ENCODE peak calls at places on chromosomes 1 and 21, in six cellular contexts. One of them, this sample, is unnamed.

GRCh38 chr1:58515794-58516401 is 30.6 kb downstream of the OMA1 start:
- DNase-seq in KG1: peak; percentile 37
- DNase-seq in heart left ventricle: peak; percentile 25
- DNase-seq in AG09319: peak; percentile 58
- DNase-seq in body of pancreas: peak; percentile 72
- DNase-seq in HT1080: peak; percentile 49
- DNase-seq in this sample: no peak

GRCh38 chr1:44787506-44787905 is 464 bp downstream of the BEST4 start:
- DNase-seq in KG1: no peak
- DNase-seq in heart left ventricle: peak; percentile 23
- DNase-seq in AG09319: no peak
- DNase-seq in body of pancreas: no peak
- DNase-seq in HT1080: no peak
- DNase-seq in this sample: no peak

GRCh38 chr21:45868086-45868485 is 113.5 kb upstream of the COL6A1 start:
- DNase-seq in KG1: no peak
- DNase-seq in heart left ventricle: no peak
- DNase-seq in AG09319: no peak
- DNase-seq in body of pancreas: no peak
- DNase-seq in HT1080: no peak
- DNase-seq in this sample: no peak

GRCh38 chr1:115862406-115862805 is 21.5 kb upstream of the NHLH2 start:
- DNase-seq in KG1: no peak
- DNase-seq in heart left ventricle: no peak
- DNase-seq in AG09319: no peak
- DNase-seq in body of pancreas: no peak
- DNase-seq in HT1080: peak; percentile 49
- DNase-seq in this sample: no peak

GRCh38 chr1:96049759-96050409 is 671.7 kb upstream of the PTBP2 start:
- DNase-seq in KG1: peak; percentile 28
- DNase-seq in heart left ventricle: no peak
- DNase-seq in AG09319: no peak
- DNase-seq in body of pancreas: no peak
- DNase-seq in HT1080: peak; percentile 58
- DNase-seq in this sample: no peak

GRCh38 chr1:228515200-228515834 is 28.1 kb downstream of the RNF187 start:
- DNase-seq in KG1: no peak
- DNase-seq in heart left ventricle: no peak
- DNase-seq in AG09319: peak; percentile 16
- DNase-seq in body of pancreas: peak; percentile 13
- DNase-seq in HT1080: peak; percentile 36
- DNase-seq in this sample: peak; percentile 18

GRCh38 chr1:241724741-241725356 is 72.8 kb downstream of the WDR64 start:
- DNase-seq in KG1: no peak
- DNase-seq in heart left ventricle: no peak
- DNase-seq in AG09319: no peak
- DNase-seq in body of pancreas: no peak
- DNase-seq in HT1080: no peak
- DNase-seq in this sample: no peak

GRCh38 chr1:233166896-233167295 is 128.6 kb downstream of the PCNX2 start:
- DNase-seq in KG1: no peak
- DNase-seq in heart left ventricle: no peak
- DNase-seq in AG09319: no peak
- DNase-seq in body of pancreas: no peak
- DNase-seq in HT1080: no peak
- DNase-seq in this sample: no peak

GRCh38 chr1:197137322-197137721 is 9.1 kb downstream of the ASPM start:
- DNase-seq in KG1: no peak
- DNase-seq in heart left ventricle: no peak
- DNase-seq in AG09319: no peak
- DNase-seq in body of pancreas: no peak
- DNase-seq in HT1080: no peak
- DNase-seq in this sample: no peak

GRCh38 chr1:210448293-210448892 is 119.7 kb downstream of the HHAT start:
- DNase-seq in KG1: peak; percentile 26
- DNase-seq in heart left ventricle: no peak
- DNase-seq in AG09319: peak; percentile 27
- DNase-seq in body of pancreas: peak; percentile 35
- DNase-seq in HT1080: peak; percentile 49
- DNase-seq in this sample: no peak

GRCh38 chr1:9242338-9242969 is 7.9 kb downstream of the H6PD start:
- DNase-seq in KG1: no peak
- DNase-seq in heart left ventricle: peak; percentile 90
- DNase-seq in AG09319: peak; percentile 29
- DNase-seq in body of pancreas: peak; percentile 95
- DNase-seq in HT1080: no peak
- DNase-seq in this sample: no peak

GRCh38 chr1:203448521-203449061 is 27.0 kb upstream of the PRELP start:
- DNase-seq in KG1: no peak
- DNase-seq in heart left ventricle: no peak
- DNase-seq in AG09319: no peak
- DNase-seq in body of pancreas: peak; percentile 17
- DNase-seq in HT1080: no peak
- DNase-seq in this sample: no peak

GRCh38 chr1:19737413-19737812 is 62.3 kb downstream of the TMCO4 start:
- DNase-seq in KG1: no peak
- DNase-seq in heart left ventricle: no peak
- DNase-seq in AG09319: no peak
- DNase-seq in body of pancreas: no peak
- DNase-seq in HT1080: peak; percentile 69
- DNase-seq in this sample: no peak

GRCh38 chr1:172764378-172764777 is 105.5 kb downstream of the FASLG start:
- DNase-seq in KG1: no peak
- DNase-seq in heart left ventricle: no peak
- DNase-seq in AG09319: no peak
- DNase-seq in body of pancreas: no peak
- DNase-seq in HT1080: no peak
- DNase-seq in this sample: peak; percentile 10

GRCh38 chr1:200889571-200889970 is 5.1 kb upstream of the INAVA start:
- DNase-seq in KG1: no peak
- DNase-seq in heart left ventricle: no peak
- DNase-seq in AG09319: no peak
- DNase-seq in body of pancreas: no peak
- DNase-seq in HT1080: no peak
- DNase-seq in this sample: no peak

GRCh38 chr1:13732971-13733667 is 33.1 kb downstream of the PRDM2 start:
- DNase-seq in KG1: no peak
- DNase-seq in heart left ventricle: no peak
- DNase-seq in AG09319: no peak
- DNase-seq in body of pancreas: no peak
- DNase-seq in HT1080: no peak
- DNase-seq in this sample: peak; percentile 23

GRCh38 chr1:172354291-172354940 is 66.1 kb upstream of the C1orf105 start:
- DNase-seq in KG1: no peak
- DNase-seq in heart left ventricle: no peak
- DNase-seq in AG09319: no peak
- DNase-seq in body of pancreas: no peak
- DNase-seq in HT1080: no peak
- DNase-seq in this sample: no peak

GRCh38 chr1:228154685-228155571 is 5.2 kb downstream of the GJC2 start:
- DNase-seq in KG1: no peak
- DNase-seq in heart left ventricle: peak; percentile 19
- DNase-seq in AG09319: no peak
- DNase-seq in body of pancreas: no peak
- DNase-seq in HT1080: no peak
- DNase-seq in this sample: no peak

GRCh38 chr1:4851666-4852065 is 197.3 kb downstream of the AJAP1 start:
- DNase-seq in KG1: no peak
- DNase-seq in heart left ventricle: no peak
- DNase-seq in AG09319: no peak
- DNase-seq in body of pancreas: no peak
- DNase-seq in HT1080: no peak
- DNase-seq in this sample: no peak

GRCh38 chr1:31306278-31306677 is 9.4 kb downstream of the ZCCHC17 start:
- DNase-seq in KG1: no peak
- DNase-seq in heart left ventricle: no peak
- DNase-seq in AG09319: peak; percentile 74
- DNase-seq in body of pancreas: no peak
- DNase-seq in HT1080: peak; percentile 76
- DNase-seq in this sample: no peak

GRCh38 chr1:30763654-30764248 is 6.2 kb upstream of the LAPTM5 start:
- DNase-seq in KG1: no peak
- DNase-seq in heart left ventricle: no peak
- DNase-seq in AG09319: no peak
- DNase-seq in body of pancreas: no peak
- DNase-seq in HT1080: peak; percentile 58
- DNase-seq in this sample: no peak

GRCh38 chr1:12191242-12192032 is 24.6 kb downstream of the TNFRSF1B start:
- DNase-seq in KG1: no peak
- DNase-seq in heart left ventricle: no peak
- DNase-seq in AG09319: no peak
- DNase-seq in body of pancreas: no peak
- DNase-seq in HT1080: no peak
- DNase-seq in this sample: no peak

GRCh38 chr21:31913191-31913608 is 40.4 kb downstream of the HUNK start:
- DNase-seq in KG1: no peak
- DNase-seq in heart left ventricle: no peak
- DNase-seq in AG09319: no peak
- DNase-seq in body of pancreas: no peak
- DNase-seq in HT1080: no peak
- DNase-seq in this sample: no peak

GRCh38 chr1:3320246-3321152 is 134.0 kb upstream of the ARHGEF16 start:
- DNase-seq in KG1: no peak
- DNase-seq in heart left ventricle: peak; percentile 31
- DNase-seq in AG09319: no peak
- DNase-seq in body of pancreas: peak; percentile 81
- DNase-seq in HT1080: peak; percentile 11
- DNase-seq in this sample: no peak

GRCh38 chr1:34874581-34874980 is 15.0 kb upstream of the SMIM12 start:
- DNase-seq in KG1: no peak
- DNase-seq in heart left ventricle: no peak
- DNase-seq in AG09319: no peak
- DNase-seq in body of pancreas: no peak
- DNase-seq in HT1080: no peak
- DNase-seq in this sample: no peak

GRCh38 chr21:41777934-41778815 is 11.3 kb upstream of the RIPK4 start:
- DNase-seq in KG1: no peak
- DNase-seq in heart left ventricle: peak; percentile 80
- DNase-seq in AG09319: peak; percentile 69
- DNase-seq in body of pancreas: peak; percentile 93
- DNase-seq in HT1080: peak; percentile 66
- DNase-seq in this sample: no peak

GRCh38 chr1:37056201-37056764 is 22.0 kb upstream of the GRIK3 start:
- DNase-seq in KG1: no peak
- DNase-seq in heart left ventricle: no peak
- DNase-seq in AG09319: no peak
- DNase-seq in body of pancreas: no peak
- DNase-seq in HT1080: no peak
- DNase-seq in this sample: no peak

GRCh38 chr1:42684139-42684538 is 1.9 kb downstream of the YBX1 start:
- DNase-seq in KG1: no peak
- DNase-seq in heart left ventricle: no peak
- DNase-seq in AG09319: no peak
- DNase-seq in body of pancreas: no peak
- DNase-seq in HT1080: peak; percentile 39
- DNase-seq in this sample: no peak

GRCh38 chr1:184975208-184975875 is 1.0 kb upstream of the NIBAN1 start:
- DNase-seq in KG1: no peak
- DNase-seq in heart left ventricle: no peak
- DNase-seq in AG09319: no peak
- DNase-seq in body of pancreas: peak; percentile 33
- DNase-seq in HT1080: no peak
- DNase-seq in this sample: no peak

GRCh38 chr1:110542730-110543129 is 23.8 kb upstream of the KCNA10 start:
- DNase-seq in KG1: no peak
- DNase-seq in heart left ventricle: no peak
- DNase-seq in AG09319: peak; percentile 2
- DNase-seq in body of pancreas: no peak
- DNase-seq in HT1080: no peak
- DNase-seq in this sample: no peak

GRCh38 chr1:95380909-95381308 is 146.9 kb downstream of the RWDD3 start:
- DNase-seq in KG1: no peak
- DNase-seq in heart left ventricle: no peak
- DNase-seq in AG09319: no peak
- DNase-seq in body of pancreas: no peak
- DNase-seq in HT1080: no peak
- DNase-seq in this sample: no peak

GRCh38 chr1:226943156-226943555 is 3.1 kb downstream of the COQ8A start:
- DNase-seq in KG1: no peak
- DNase-seq in heart left ventricle: no peak
- DNase-seq in AG09319: no peak
- DNase-seq in body of pancreas: no peak
- DNase-seq in HT1080: no peak
- DNase-seq in this sample: no peak

GRCh38 chr1:185786524-185786923 is 52.3 kb downstream of the HMCN1 start:
- DNase-seq in KG1: no peak
- DNase-seq in heart left ventricle: no peak
- DNase-seq in AG09319: no peak
- DNase-seq in body of pancreas: no peak
- DNase-seq in HT1080: no peak
- DNase-seq in this sample: no peak

GRCh38 chr1:9892563-9893528 is 17.2 kb downstream of the CTNNBIP1 start:
- DNase-seq in KG1: peak; percentile 32
- DNase-seq in heart left ventricle: no peak
- DNase-seq in AG09319: no peak
- DNase-seq in body of pancreas: peak; percentile 47
- DNase-seq in HT1080: peak; percentile 96
- DNase-seq in this sample: no peak